ENCODE peak calls at places on chromosomes 2 and 18, in nine cellular contexts. One of them, this sample, is unnamed.

GRCh38 chr2:121819846-121820245 is 64.4 kb downstream of the TSN start:
- DNase-seq in dorsolateral prefrontal cortex: no peak
- DNase-seq in progenitor cell of endocrine pancreas: no peak
- DNase-seq in putamen: no peak
- DNase-seq in choroid plexus epithelial cell: no peak
- DNase-seq in AG04450: no peak
- DNase-seq in sigmoid colon: peak; percentile 25
- DNase-seq in A549: no peak
- DNase-seq in OCI-M1: no peak
- DNase-seq in this sample: no peak

GRCh38 chr2:223970343-223971128 is 13.3 kb downstream of the MRPL44 start:
- DNase-seq in dorsolateral prefrontal cortex: no peak
- DNase-seq in progenitor cell of endocrine pancreas: peak; percentile 33
- DNase-seq in putamen: peak; percentile 64
- DNase-seq in choroid plexus epithelial cell: peak; percentile 75
- DNase-seq in AG04450: no peak
- DNase-seq in sigmoid colon: no peak
- DNase-seq in A549: no peak
- DNase-seq in OCI-M1: peak; percentile 84
- DNase-seq in this sample: peak; percentile 54

GRCh38 chr2:127417406-127417805 is 821 bp upstream of the PROC start:
- DNase-seq in dorsolateral prefrontal cortex: no peak
- DNase-seq in progenitor cell of endocrine pancreas: no peak
- DNase-seq in putamen: no peak
- DNase-seq in choroid plexus epithelial cell: no peak
- DNase-seq in AG04450: no peak
- DNase-seq in sigmoid colon: no peak
- DNase-seq in A549: no peak
- DNase-seq in OCI-M1: no peak
- DNase-seq in this sample: no peak

GRCh38 chr2:31270136-31270535 is 36.2 kb downstream of the EHD3 start:
- DNase-seq in dorsolateral prefrontal cortex: no peak
- DNase-seq in progenitor cell of endocrine pancreas: no peak
- DNase-seq in putamen: no peak
- DNase-seq in choroid plexus epithelial cell: no peak
- DNase-seq in AG04450: no peak
- DNase-seq in sigmoid colon: no peak
- DNase-seq in A549: no peak
- DNase-seq in OCI-M1: no peak
- DNase-seq in this sample: no peak

GRCh38 chr2:234951386-234952269 is at the start of gene SH3BP4:
- DNase-seq in dorsolateral prefrontal cortex: peak; percentile 80
- DNase-seq in progenitor cell of endocrine pancreas: peak; percentile 72
- DNase-seq in putamen: peak; percentile 88
- DNase-seq in choroid plexus epithelial cell: peak; percentile 81
- DNase-seq in AG04450: no peak
- DNase-seq in sigmoid colon: peak; percentile 86
- DNase-seq in A549: peak; percentile 63
- DNase-seq in OCI-M1: no peak
- DNase-seq in this sample: no peak

GRCh38 chr2:168758970-168759820 is 43.2 kb upstream of the NOSTRIN start:
- DNase-seq in dorsolateral prefrontal cortex: no peak
- DNase-seq in progenitor cell of endocrine pancreas: no peak
- DNase-seq in putamen: peak; percentile 11
- DNase-seq in choroid plexus epithelial cell: peak; percentile 81
- DNase-seq in AG04450: peak; percentile 20
- DNase-seq in sigmoid colon: no peak
- DNase-seq in A549: peak; percentile 37
- DNase-seq in OCI-M1: peak; percentile 69
- DNase-seq in this sample: peak; percentile 27

GRCh38 chr2:30711646-30712085 is 95.6 kb downstream of the CAPN13 start:
- DNase-seq in dorsolateral prefrontal cortex: peak; percentile 46
- DNase-seq in progenitor cell of endocrine pancreas: peak; percentile 77
- DNase-seq in putamen: peak; percentile 64
- DNase-seq in choroid plexus epithelial cell: peak; percentile 96
- DNase-seq in AG04450: peak; percentile 78
- DNase-seq in sigmoid colon: peak; percentile 86
- DNase-seq in A549: peak; percentile 80
- DNase-seq in OCI-M1: peak; percentile 93
- DNase-seq in this sample: peak; percentile 86

GRCh38 chr18:44654555-44654954 is 26.1 kb upstream of the SETBP1 start:
- DNase-seq in dorsolateral prefrontal cortex: no peak
- DNase-seq in progenitor cell of endocrine pancreas: no peak
- DNase-seq in putamen: no peak
- DNase-seq in choroid plexus epithelial cell: peak; percentile 74
- DNase-seq in AG04450: no peak
- DNase-seq in sigmoid colon: no peak
- DNase-seq in A549: no peak
- DNase-seq in OCI-M1: no peak
- DNase-seq in this sample: no peak

GRCh38 chr2:143686585-143687164 is 557.5 kb downstream of the ARHGAP15 start:
- DNase-seq in dorsolateral prefrontal cortex: no peak
- DNase-seq in progenitor cell of endocrine pancreas: no peak
- DNase-seq in putamen: peak; percentile 49
- DNase-seq in choroid plexus epithelial cell: peak; percentile 69
- DNase-seq in AG04450: peak; percentile 6
- DNase-seq in sigmoid colon: no peak
- DNase-seq in A549: peak; percentile 16
- DNase-seq in OCI-M1: peak; percentile 72
- DNase-seq in this sample: peak; percentile 25

GRCh38 chr2:240455227-240455718 is 19.8 kb downstream of the GPC1 start:
- DNase-seq in dorsolateral prefrontal cortex: no peak
- DNase-seq in progenitor cell of endocrine pancreas: no peak
- DNase-seq in putamen: no peak
- DNase-seq in choroid plexus epithelial cell: no peak
- DNase-seq in AG04450: no peak
- DNase-seq in sigmoid colon: no peak
- DNase-seq in A549: no peak
- DNase-seq in OCI-M1: no peak
- DNase-seq in this sample: no peak

GRCh38 chr18:2547477-2548087 is 23.7 kb downstream of the METTL4 start:
- DNase-seq in dorsolateral prefrontal cortex: no peak
- DNase-seq in progenitor cell of endocrine pancreas: no peak
- DNase-seq in putamen: peak; percentile 23
- DNase-seq in choroid plexus epithelial cell: peak; percentile 86
- DNase-seq in AG04450: peak; percentile 36
- DNase-seq in sigmoid colon: no peak
- DNase-seq in A549: no peak
- DNase-seq in OCI-M1: peak; percentile 78
- DNase-seq in this sample: peak; percentile 50

GRCh38 chr2:28355521-28356094 is 37.0 kb upstream of the FOSL2 start:
- DNase-seq in dorsolateral prefrontal cortex: no peak
- DNase-seq in progenitor cell of endocrine pancreas: no peak
- DNase-seq in putamen: no peak
- DNase-seq in choroid plexus epithelial cell: no peak
- DNase-seq in AG04450: no peak
- DNase-seq in sigmoid colon: peak; percentile 82
- DNase-seq in A549: no peak
- DNase-seq in OCI-M1: peak; percentile 97
- DNase-seq in this sample: no peak

GRCh38 chr2:12347049-12347448 is 369.7 kb upstream of the TRIB2 start:
- DNase-seq in dorsolateral prefrontal cortex: no peak
- DNase-seq in progenitor cell of endocrine pancreas: no peak
- DNase-seq in putamen: no peak
- DNase-seq in choroid plexus epithelial cell: peak; percentile 27
- DNase-seq in AG04450: no peak
- DNase-seq in sigmoid colon: no peak
- DNase-seq in A549: no peak
- DNase-seq in OCI-M1: no peak
- DNase-seq in this sample: no peak

GRCh38 chr2:77005522-77005921 is 516.7 kb downstream of the LRRTM4 start:
- DNase-seq in dorsolateral prefrontal cortex: no peak
- DNase-seq in progenitor cell of endocrine pancreas: no peak
- DNase-seq in putamen: no peak
- DNase-seq in choroid plexus epithelial cell: no peak
- DNase-seq in AG04450: no peak
- DNase-seq in sigmoid colon: no peak
- DNase-seq in A549: no peak
- DNase-seq in OCI-M1: no peak
- DNase-seq in this sample: no peak

GRCh38 chr2:157364257-157364974 is 38.8 kb upstream of the ERMN start:
- DNase-seq in dorsolateral prefrontal cortex: no peak
- DNase-seq in progenitor cell of endocrine pancreas: no peak
- DNase-seq in putamen: no peak
- DNase-seq in choroid plexus epithelial cell: no peak
- DNase-seq in AG04450: no peak
- DNase-seq in sigmoid colon: no peak
- DNase-seq in A549: no peak
- DNase-seq in OCI-M1: no peak
- DNase-seq in this sample: peak; percentile 93

GRCh38 chr18:44536041-44536440 is 144.6 kb upstream of the SETBP1 start:
- DNase-seq in dorsolateral prefrontal cortex: no peak
- DNase-seq in progenitor cell of endocrine pancreas: no peak
- DNase-seq in putamen: no peak
- DNase-seq in choroid plexus epithelial cell: peak; percentile 57
- DNase-seq in AG04450: no peak
- DNase-seq in sigmoid colon: no peak
- DNase-seq in A549: no peak
- DNase-seq in OCI-M1: no peak
- DNase-seq in this sample: no peak

GRCh38 chr2:25602333-25602723 is 71.0 kb downstream of the DTNB start:
- DNase-seq in dorsolateral prefrontal cortex: no peak
- DNase-seq in progenitor cell of endocrine pancreas: no peak
- DNase-seq in putamen: no peak
- DNase-seq in choroid plexus epithelial cell: no peak
- DNase-seq in AG04450: no peak
- DNase-seq in sigmoid colon: no peak
- DNase-seq in A549: no peak
- DNase-seq in OCI-M1: no peak
- DNase-seq in this sample: no peak

GRCh38 chr2:137837830-137838229 is 126.4 kb upstream of the HNMT start:
- DNase-seq in dorsolateral prefrontal cortex: no peak
- DNase-seq in progenitor cell of endocrine pancreas: no peak
- DNase-seq in putamen: no peak
- DNase-seq in choroid plexus epithelial cell: peak; percentile 70
- DNase-seq in AG04450: no peak
- DNase-seq in sigmoid colon: no peak
- DNase-seq in A549: no peak
- DNase-seq in OCI-M1: no peak
- DNase-seq in this sample: peak; percentile 98

GRCh38 chr18:41993151-41993550 is 38.1 kb downstream of the PIK3C3 start:
- DNase-seq in dorsolateral prefrontal cortex: no peak
- DNase-seq in progenitor cell of endocrine pancreas: no peak
- DNase-seq in putamen: no peak
- DNase-seq in choroid plexus epithelial cell: peak; percentile 63
- DNase-seq in AG04450: no peak
- DNase-seq in sigmoid colon: no peak
- DNase-seq in A549: no peak
- DNase-seq in OCI-M1: no peak
- DNase-seq in this sample: peak; percentile 71

GRCh38 chr2:118686364-118686763 is 161.1 kb downstream of the EN1 start:
- DNase-seq in dorsolateral prefrontal cortex: no peak
- DNase-seq in progenitor cell of endocrine pancreas: no peak
- DNase-seq in putamen: no peak
- DNase-seq in choroid plexus epithelial cell: no peak
- DNase-seq in AG04450: no peak
- DNase-seq in sigmoid colon: no peak
- DNase-seq in A549: no peak
- DNase-seq in OCI-M1: no peak
- DNase-seq in this sample: no peak

GRCh38 chr2:233707979-233708644 is 4.6 kb upstream of the UGT1A5 start:
- DNase-seq in dorsolateral prefrontal cortex: no peak
- DNase-seq in progenitor cell of endocrine pancreas: no peak
- DNase-seq in putamen: no peak
- DNase-seq in choroid plexus epithelial cell: peak; percentile 45
- DNase-seq in AG04450: no peak
- DNase-seq in sigmoid colon: no peak
- DNase-seq in A549: no peak
- DNase-seq in OCI-M1: no peak
- DNase-seq in this sample: no peak

GRCh38 chr2:216608525-216608924 is 24.7 kb upstream of the IGFBP2 start:
- DNase-seq in dorsolateral prefrontal cortex: no peak
- DNase-seq in progenitor cell of endocrine pancreas: no peak
- DNase-seq in putamen: no peak
- DNase-seq in choroid plexus epithelial cell: no peak
- DNase-seq in AG04450: no peak
- DNase-seq in sigmoid colon: no peak
- DNase-seq in A549: no peak
- DNase-seq in OCI-M1: no peak
- DNase-seq in this sample: no peak

GRCh38 chr2:218961229-218961628 is 1.8 kb downstream of the CDK5R2 start:
- DNase-seq in dorsolateral prefrontal cortex: no peak
- DNase-seq in progenitor cell of endocrine pancreas: no peak
- DNase-seq in putamen: no peak
- DNase-seq in choroid plexus epithelial cell: no peak
- DNase-seq in AG04450: no peak
- DNase-seq in sigmoid colon: no peak
- DNase-seq in A549: no peak
- DNase-seq in OCI-M1: no peak
- DNase-seq in this sample: no peak

GRCh38 chr2:212451786-212452200 is 86.8 kb downstream of the ERBB4 start:
- DNase-seq in dorsolateral prefrontal cortex: no peak
- DNase-seq in progenitor cell of endocrine pancreas: no peak
- DNase-seq in putamen: no peak
- DNase-seq in choroid plexus epithelial cell: peak; percentile 41
- DNase-seq in AG04450: no peak
- DNase-seq in sigmoid colon: no peak
- DNase-seq in A549: peak; percentile 1
- DNase-seq in OCI-M1: no peak
- DNase-seq in this sample: no peak

GRCh38 chr2:132929786-132930185 is 259.8 kb upstream of the LYPD1 start:
- DNase-seq in dorsolateral prefrontal cortex: no peak
- DNase-seq in progenitor cell of endocrine pancreas: no peak
- DNase-seq in putamen: no peak
- DNase-seq in choroid plexus epithelial cell: peak; percentile 13
- DNase-seq in AG04450: no peak
- DNase-seq in sigmoid colon: no peak
- DNase-seq in A549: no peak
- DNase-seq in OCI-M1: peak; percentile 47
- DNase-seq in this sample: no peak

GRCh38 chr2:36277146-36277808 is 78.3 kb upstream of the CRIM1 start:
- DNase-seq in dorsolateral prefrontal cortex: no peak
- DNase-seq in progenitor cell of endocrine pancreas: no peak
- DNase-seq in putamen: no peak
- DNase-seq in choroid plexus epithelial cell: peak; percentile 92
- DNase-seq in AG04450: peak; percentile 77
- DNase-seq in sigmoid colon: no peak
- DNase-seq in A549: no peak
- DNase-seq in OCI-M1: peak; percentile 6
- DNase-seq in this sample: no peak

GRCh38 chr2:74602553-74603281 is 45.4 kb downstream of the M1AP start:
- DNase-seq in dorsolateral prefrontal cortex: no peak
- DNase-seq in progenitor cell of endocrine pancreas: no peak
- DNase-seq in putamen: no peak
- DNase-seq in choroid plexus epithelial cell: peak; percentile 37
- DNase-seq in AG04450: no peak
- DNase-seq in sigmoid colon: no peak
- DNase-seq in A549: no peak
- DNase-seq in OCI-M1: no peak
- DNase-seq in this sample: no peak

GRCh38 chr2:71923143-71923525 is 224.5 kb downstream of the CYP26B1 start:
- DNase-seq in dorsolateral prefrontal cortex: no peak
- DNase-seq in progenitor cell of endocrine pancreas: no peak
- DNase-seq in putamen: no peak
- DNase-seq in choroid plexus epithelial cell: no peak
- DNase-seq in AG04450: no peak
- DNase-seq in sigmoid colon: no peak
- DNase-seq in A549: no peak
- DNase-seq in OCI-M1: no peak
- DNase-seq in this sample: no peak

GRCh38 chr18:48988508-48989303 is 37.9 kb upstream of the SMAD7 start:
- DNase-seq in dorsolateral prefrontal cortex: no peak
- DNase-seq in progenitor cell of endocrine pancreas: no peak
- DNase-seq in putamen: no peak
- DNase-seq in choroid plexus epithelial cell: no peak
- DNase-seq in AG04450: no peak
- DNase-seq in sigmoid colon: no peak
- DNase-seq in A549: no peak
- DNase-seq in OCI-M1: no peak
- DNase-seq in this sample: no peak

GRCh38 chr2:219736196-219736595 is 108.8 kb downstream of the SLC4A3 start:
- DNase-seq in dorsolateral prefrontal cortex: no peak
- DNase-seq in progenitor cell of endocrine pancreas: peak; percentile 14
- DNase-seq in putamen: peak; percentile 42
- DNase-seq in choroid plexus epithelial cell: peak; percentile 85
- DNase-seq in AG04450: peak; percentile 48
- DNase-seq in sigmoid colon: no peak
- DNase-seq in A549: peak; percentile 40
- DNase-seq in OCI-M1: peak; percentile 72
- DNase-seq in this sample: peak; percentile 55

GRCh38 chr2:133955174-133955573 is 298.7 kb upstream of the MGAT5 start:
- DNase-seq in dorsolateral prefrontal cortex: no peak
- DNase-seq in progenitor cell of endocrine pancreas: no peak
- DNase-seq in putamen: no peak
- DNase-seq in choroid plexus epithelial cell: no peak
- DNase-seq in AG04450: no peak
- DNase-seq in sigmoid colon: no peak
- DNase-seq in A549: no peak
- DNase-seq in OCI-M1: no peak
- DNase-seq in this sample: peak; percentile 7

This sample was measured in MV-4-11.